ENCODE peak calls at places on chromosomes 7 and 10, in five cellular contexts. A, J, Q, W and U are unnamed samples.

GRCh38 chr7:80960228-80960627 is 41.4 kb upstream of the SEMA3C start:
- DNase-seq in A (no peak), J (no peak), Q (no peak), W (no peak), U (no peak)

GRCh38 chr10:124734311-124735166 is 9.6 kb downstream of the FAM53B start:
- DNase-seq in A (no peak), J (no peak), Q (no peak), W (no peak), U (no peak)

GRCh38 chr7:70477051-70478010 is 654.6 kb upstream of the GALNT17 start:
- DNase-seq in A (no peak), J (no peak), Q (no peak), W (no peak), U (no peak)

GRCh38 chr10:70920519-70920918 is 32.2 kb upstream of the PCBD1 start:
- DNase-seq in A (no peak), J (no peak), Q (no peak), W (no peak), U (no peak)

GRCh38 chr7:137916980-137917645 is 70.3 kb upstream of the DGKI start:
- DNase-seq in A (no peak), J (no peak), Q (no peak), W (no peak), U (no peak)

GRCh38 chr10:116444527-116445142 is 17.0 kb downstream of the PNLIPRP3 start:
- DNase-seq in A (no peak), J (no peak), Q (peak; percentile 48), W (no peak), U (peak; percentile 23)

GRCh38 chr10:34288634-34289033 is 526.5 kb downstream of the PARD3 start:
- DNase-seq in A (no peak), J (no peak), Q (no peak), W (no peak), U (no peak)

GRCh38 chr7:133355325-133355708 is 102.4 kb downstream of the EXOC4 start:
- DNase-seq in A (no peak), J (no peak), Q (no peak), W (no peak), U (no peak)

GRCh38 chr10:53894145-53894544 is 906.9 kb downstream of the PCDH15 start:
- DNase-seq in A (no peak), J (no peak), Q (no peak), W (no peak), U (no peak)

GRCh38 chr7:33719059-33719581 is 186.2 kb upstream of the BMPER start:
- DNase-seq in A (no peak), J (no peak), Q (no peak), W (no peak), U (no peak)

GRCh38 chr7:32212321-32212720 is 142.1 kb upstream of the PDE1C start:
- DNase-seq in A (no peak), J (no peak), Q (no peak), W (no peak), U (no peak)